ENCODE peak calls at places on chromosomes 13 and 19, in four cellular contexts. F, O, I and E are unnamed samples.

GRCh38 chr13:61728468-61728867 is 312.8 kb upstream of the PCDH20 start:
- DNase-seq in F (peak), O (no peak), I (no peak), E (no peak)

GRCh38 chr19:10315335-10316214 is at the start of gene FDX2:
- DNase-seq in F (peak), O (peak), I (peak), E (peak)

GRCh38 chr13:41019027-41019487 is at the start of gene ELF1:
- DNase-seq in F (peak), O (no peak), I (peak), E (peak)

GRCh38 chr19:43768273-43769050 is 12.3 kb downstream of the KCNN4 start:
- DNase-seq in F (no peak), O (no peak), I (no peak), E (no peak)

GRCh38 chr13:104357174-104357573 is 1291.0 kb upstream of the SLC10A2 start:
- DNase-seq in F (peak), O (no peak), I (peak), E (no peak)

GRCh38 chr13:73914119-73914518 is 220.1 kb downstream of the KLF12 start:
- DNase-seq in F (no peak), O (no peak), I (no peak), E (no peak)

GRCh38 chr19:39299404-39299803 is 3.2 kb downstream of the IFNL1 start:
- DNase-seq in F (no peak), O (no peak), I (no peak), E (no peak)

GRCh38 chr19:47618771-47619170 is 9.8 kb downstream of the BICRA start:
- DNase-seq in F (no peak), O (no peak), I (no peak), E (no peak)

GRCh38 chr13:92137519-92137918 is 739.1 kb downstream of the GPC5 start:
- DNase-seq in F (no peak), O (no peak), I (no peak), E (no peak)

GRCh38 chr19:53903055-53903680 is 5.9 kb upstream of the CACNG7 start:
- DNase-seq in F (peak), O (no peak), I (peak), E (no peak)

GRCh38 chr19:55464669-55465068 is at the start of gene C19orf85:
- DNase-seq in F (no peak), O (no peak), I (no peak), E (no peak)

GRCh38 chr13:46295531-46296464 is 84.1 kb downstream of the LRRC63 start:
- DNase-seq in F (peak), O (no peak), I (peak), E (peak)

GRCh38 chr13:54758795-54759194 is 1730.2 kb downstream of the OLFM4 start:
- DNase-seq in F (no peak), O (no peak), I (no peak), E (no peak)